ENCODE peak calls at places on chromosomes 3 and 15, in eight cellular contexts. One of them, this sample, is unnamed.

GRCh38 chr3:49001155-49001554 is 6.0 kb upstream of the WDR6 start:
- DNase-seq in GM19239: no peak
- DNase-seq in NCI-H1930: no peak
- DNase-seq in anterior cingulate cortex: no peak
- DNase-seq in SJSA1: no peak
- DNase-seq in germinal center: no peak
- DNase-seq in lung: no peak
- DNase-seq in stimulated activated naive CD8-positive, alpha-beta T cell treated with anti-CD3 and anti-CD28 coated beads, Interleukin-15, Interleukin-2, amounts not matched to agents 100 U/mL and 50 U/mL, for 24 hours: no peak
- DNase-seq in this sample: no peak

GRCh38 chr3:128572644-128573105 is 77.9 kb downstream of the RPN1 start:
- DNase-seq in GM19239: peak; percentile 37
- DNase-seq in NCI-H1930: no peak
- DNase-seq in anterior cingulate cortex: no peak
- DNase-seq in SJSA1: peak; percentile 12
- DNase-seq in germinal center: peak; percentile 30
- DNase-seq in lung: no peak
- DNase-seq in stimulated activated naive CD8-positive, alpha-beta T cell treated with anti-CD3 and anti-CD28 coated beads, Interleukin-15, Interleukin-2, amounts not matched to agents 100 U/mL and 50 U/mL, for 24 hours: peak; percentile 72
- DNase-seq in this sample: no peak

GRCh38 chr3:66372681-66373350 is 128.0 kb downstream of the LRIG1 start:
- DNase-seq in GM19239: no peak
- DNase-seq in NCI-H1930: peak; percentile 5
- DNase-seq in anterior cingulate cortex: no peak
- DNase-seq in SJSA1: peak; percentile 28
- DNase-seq in germinal center: no peak
- DNase-seq in lung: no peak
- DNase-seq in stimulated activated naive CD8-positive, alpha-beta T cell treated with anti-CD3 and anti-CD28 coated beads, Interleukin-15, Interleukin-2, amounts not matched to agents 100 U/mL and 50 U/mL, for 24 hours: no peak
- DNase-seq in this sample: no peak

GRCh38 chr3:149519912-149520311 is 45.4 kb downstream of the TM4SF4 start:
- DNase-seq in GM19239: no peak
- DNase-seq in NCI-H1930: no peak
- DNase-seq in anterior cingulate cortex: no peak
- DNase-seq in SJSA1: no peak
- DNase-seq in germinal center: no peak
- DNase-seq in lung: no peak
- DNase-seq in stimulated activated naive CD8-positive, alpha-beta T cell treated with anti-CD3 and anti-CD28 coated beads, Interleukin-15, Interleukin-2, amounts not matched to agents 100 U/mL and 50 U/mL, for 24 hours: no peak
- DNase-seq in this sample: no peak

GRCh38 chr15:72168131-72168825 is 29.3 kb downstream of the GRAMD2A start:
- DNase-seq in GM19239: no peak
- DNase-seq in NCI-H1930: no peak
- DNase-seq in anterior cingulate cortex: no peak
- DNase-seq in SJSA1: no peak
- DNase-seq in germinal center: no peak
- DNase-seq in lung: no peak
- DNase-seq in stimulated activated naive CD8-positive, alpha-beta T cell treated with anti-CD3 and anti-CD28 coated beads, Interleukin-15, Interleukin-2, amounts not matched to agents 100 U/mL and 50 U/mL, for 24 hours: no peak
- DNase-seq in this sample: peak; percentile 87

GRCh38 chr3:195909645-195910498 is 1.5 kb upstream of the TNK2 start:
- DNase-seq in GM19239: peak; percentile 94
- DNase-seq in NCI-H1930: peak; percentile 80
- DNase-seq in anterior cingulate cortex: peak; percentile 26
- DNase-seq in SJSA1: peak; percentile 46
- DNase-seq in germinal center: peak; percentile 99
- DNase-seq in lung: peak; percentile 82
- DNase-seq in stimulated activated naive CD8-positive, alpha-beta T cell treated with anti-CD3 and anti-CD28 coated beads, Interleukin-15, Interleukin-2, amounts not matched to agents 100 U/mL and 50 U/mL, for 24 hours: peak; percentile 91
- DNase-seq in this sample: peak; percentile 80

GRCh38 chr3:191380001-191380400 is 49.7 kb upstream of the UTS2B start:
- DNase-seq in GM19239: no peak
- DNase-seq in NCI-H1930: no peak
- DNase-seq in anterior cingulate cortex: no peak
- DNase-seq in SJSA1: no peak
- DNase-seq in germinal center: no peak
- DNase-seq in lung: no peak
- DNase-seq in stimulated activated naive CD8-positive, alpha-beta T cell treated with anti-CD3 and anti-CD28 coated beads, Interleukin-15, Interleukin-2, amounts not matched to agents 100 U/mL and 50 U/mL, for 24 hours: no peak
- DNase-seq in this sample: no peak

GRCh38 chr3:137420198-137420995 is 343.7 kb upstream of the SOX14 start:
- DNase-seq in GM19239: no peak
- DNase-seq in NCI-H1930: no peak
- DNase-seq in anterior cingulate cortex: no peak
- DNase-seq in SJSA1: no peak
- DNase-seq in germinal center: no peak
- DNase-seq in lung: no peak
- DNase-seq in stimulated activated naive CD8-positive, alpha-beta T cell treated with anti-CD3 and anti-CD28 coated beads, Interleukin-15, Interleukin-2, amounts not matched to agents 100 U/mL and 50 U/mL, for 24 hours: no peak
- DNase-seq in this sample: no peak

GRCh38 chr3:155745795-155746550 is 1.1 kb upstream of the PLCH1 start:
- DNase-seq in GM19239: no peak
- DNase-seq in NCI-H1930: peak; percentile 42
- DNase-seq in anterior cingulate cortex: no peak
- DNase-seq in SJSA1: no peak
- DNase-seq in germinal center: no peak
- DNase-seq in lung: peak; percentile 41
- DNase-seq in stimulated activated naive CD8-positive, alpha-beta T cell treated with anti-CD3 and anti-CD28 coated beads, Interleukin-15, Interleukin-2, amounts not matched to agents 100 U/mL and 50 U/mL, for 24 hours: no peak
- DNase-seq in this sample: no peak

GRCh38 chr3:121574449-121574848 is 6.7 kb downstream of the ARGFX start:
- DNase-seq in GM19239: no peak
- DNase-seq in NCI-H1930: peak; percentile 1
- DNase-seq in anterior cingulate cortex: no peak
- DNase-seq in SJSA1: no peak
- DNase-seq in germinal center: no peak
- DNase-seq in lung: no peak
- DNase-seq in stimulated activated naive CD8-positive, alpha-beta T cell treated with anti-CD3 and anti-CD28 coated beads, Interleukin-15, Interleukin-2, amounts not matched to agents 100 U/mL and 50 U/mL, for 24 hours: no peak
- DNase-seq in this sample: peak; percentile 42

GRCh38 chr3:31377045-31377642 is 155.6 kb upstream of the STT3B start:
- DNase-seq in GM19239: no peak
- DNase-seq in NCI-H1930: no peak
- DNase-seq in anterior cingulate cortex: no peak
- DNase-seq in SJSA1: peak; percentile 50
- DNase-seq in germinal center: no peak
- DNase-seq in lung: peak; percentile 65
- DNase-seq in stimulated activated naive CD8-positive, alpha-beta T cell treated with anti-CD3 and anti-CD28 coated beads, Interleukin-15, Interleukin-2, amounts not matched to agents 100 U/mL and 50 U/mL, for 24 hours: peak; percentile 9
- DNase-seq in this sample: peak; percentile 93

GRCh38 chr3:101185341-101185740 is 135.0 kb downstream of the IMPG2 start:
- DNase-seq in GM19239: no peak
- DNase-seq in NCI-H1930: no peak
- DNase-seq in anterior cingulate cortex: no peak
- DNase-seq in SJSA1: no peak
- DNase-seq in germinal center: no peak
- DNase-seq in lung: no peak
- DNase-seq in stimulated activated naive CD8-positive, alpha-beta T cell treated with anti-CD3 and anti-CD28 coated beads, Interleukin-15, Interleukin-2, amounts not matched to agents 100 U/mL and 50 U/mL, for 24 hours: no peak
- DNase-seq in this sample: no peak

GRCh38 chr3:117695321-117695720 is 985.7 kb downstream of the TUSC7 start:
- DNase-seq in GM19239: no peak
- DNase-seq in NCI-H1930: no peak
- DNase-seq in anterior cingulate cortex: no peak
- DNase-seq in SJSA1: peak; percentile 23
- DNase-seq in germinal center: no peak
- DNase-seq in lung: no peak
- DNase-seq in stimulated activated naive CD8-positive, alpha-beta T cell treated with anti-CD3 and anti-CD28 coated beads, Interleukin-15, Interleukin-2, amounts not matched to agents 100 U/mL and 50 U/mL, for 24 hours: no peak
- DNase-seq in this sample: no peak

GRCh38 chr3:126926684-126927404 is 56.1 kb upstream of the PLXNA1 start:
- DNase-seq in GM19239: no peak
- DNase-seq in NCI-H1930: no peak
- DNase-seq in anterior cingulate cortex: no peak
- DNase-seq in SJSA1: peak; percentile 62
- DNase-seq in germinal center: no peak
- DNase-seq in lung: peak; percentile 57
- DNase-seq in stimulated activated naive CD8-positive, alpha-beta T cell treated with anti-CD3 and anti-CD28 coated beads, Interleukin-15, Interleukin-2, amounts not matched to agents 100 U/mL and 50 U/mL, for 24 hours: no peak
- DNase-seq in this sample: peak; percentile 68

GRCh38 chr15:75718326-75718725 is 5.7 kb upstream of the CSPG4 start:
- DNase-seq in GM19239: no peak
- DNase-seq in NCI-H1930: no peak
- DNase-seq in anterior cingulate cortex: no peak
- DNase-seq in SJSA1: no peak
- DNase-seq in germinal center: no peak
- DNase-seq in lung: no peak
- DNase-seq in stimulated activated naive CD8-positive, alpha-beta T cell treated with anti-CD3 and anti-CD28 coated beads, Interleukin-15, Interleukin-2, amounts not matched to agents 100 U/mL and 50 U/mL, for 24 hours: no peak
- DNase-seq in this sample: peak; percentile 36

GRCh38 chr15:75647370-75648155 is at the start of gene SNX33:
- DNase-seq in GM19239: peak; percentile 57
- DNase-seq in NCI-H1930: peak; percentile 55
- DNase-seq in anterior cingulate cortex: no peak
- DNase-seq in SJSA1: peak; percentile 77
- DNase-seq in germinal center: peak; percentile 61
- DNase-seq in lung: peak; percentile 80
- DNase-seq in stimulated activated naive CD8-positive, alpha-beta T cell treated with anti-CD3 and anti-CD28 coated beads, Interleukin-15, Interleukin-2, amounts not matched to agents 100 U/mL and 50 U/mL, for 24 hours: peak; percentile 73
- DNase-seq in this sample: peak; percentile 84

GRCh38 chr15:63600001-63600645 is 2.9 kb downstream of the FBXL22 start:
- DNase-seq in GM19239: no peak
- DNase-seq in NCI-H1930: no peak
- DNase-seq in anterior cingulate cortex: peak; percentile 12
- DNase-seq in SJSA1: peak; percentile 19
- DNase-seq in germinal center: no peak
- DNase-seq in lung: no peak
- DNase-seq in stimulated activated naive CD8-positive, alpha-beta T cell treated with anti-CD3 and anti-CD28 coated beads, Interleukin-15, Interleukin-2, amounts not matched to agents 100 U/mL and 50 U/mL, for 24 hours: peak; percentile 33
- DNase-seq in this sample: no peak

GRCh38 chr3:42013652-42014442 is 51.9 kb upstream of the ULK4 start:
- DNase-seq in GM19239: no peak
- DNase-seq in NCI-H1930: no peak
- DNase-seq in anterior cingulate cortex: no peak
- DNase-seq in SJSA1: peak; percentile 23
- DNase-seq in germinal center: peak; percentile 53
- DNase-seq in lung: peak; percentile 30
- DNase-seq in stimulated activated naive CD8-positive, alpha-beta T cell treated with anti-CD3 and anti-CD28 coated beads, Interleukin-15, Interleukin-2, amounts not matched to agents 100 U/mL and 50 U/mL, for 24 hours: peak; percentile 52
- DNase-seq in this sample: no peak

GRCh38 chr15:64333986-64334385 is 22.0 kb downstream of the CSNK1G1 start:
- DNase-seq in GM19239: no peak
- DNase-seq in NCI-H1930: no peak
- DNase-seq in anterior cingulate cortex: no peak
- DNase-seq in SJSA1: no peak
- DNase-seq in germinal center: no peak
- DNase-seq in lung: no peak
- DNase-seq in stimulated activated naive CD8-positive, alpha-beta T cell treated with anti-CD3 and anti-CD28 coated beads, Interleukin-15, Interleukin-2, amounts not matched to agents 100 U/mL and 50 U/mL, for 24 hours: no peak
- DNase-seq in this sample: peak; percentile 48

GRCh38 chr3:110420158-110420641 is 651.4 kb upstream of the NECTIN3 start:
- DNase-seq in GM19239: no peak
- DNase-seq in NCI-H1930: no peak
- DNase-seq in anterior cingulate cortex: no peak
- DNase-seq in SJSA1: peak; percentile 97
- DNase-seq in germinal center: no peak
- DNase-seq in lung: no peak
- DNase-seq in stimulated activated naive CD8-positive, alpha-beta T cell treated with anti-CD3 and anti-CD28 coated beads, Interleukin-15, Interleukin-2, amounts not matched to agents 100 U/mL and 50 U/mL, for 24 hours: no peak
- DNase-seq in this sample: peak; percentile 51

GRCh38 chr3:185779461-185779860 is 45.4 kb downstream of the IGF2BP2 start:
- DNase-seq in GM19239: no peak
- DNase-seq in NCI-H1930: no peak
- DNase-seq in anterior cingulate cortex: no peak
- DNase-seq in SJSA1: peak; percentile 55
- DNase-seq in germinal center: no peak
- DNase-seq in lung: no peak
- DNase-seq in stimulated activated naive CD8-positive, alpha-beta T cell treated with anti-CD3 and anti-CD28 coated beads, Interleukin-15, Interleukin-2, amounts not matched to agents 100 U/mL and 50 U/mL, for 24 hours: no peak
- DNase-seq in this sample: no peak

GRCh38 chr15:75749820-75750219 is 37.2 kb upstream of the CSPG4 start:
- DNase-seq in GM19239: no peak
- DNase-seq in NCI-H1930: no peak
- DNase-seq in anterior cingulate cortex: no peak
- DNase-seq in SJSA1: no peak
- DNase-seq in germinal center: no peak
- DNase-seq in lung: no peak
- DNase-seq in stimulated activated naive CD8-positive, alpha-beta T cell treated with anti-CD3 and anti-CD28 coated beads, Interleukin-15, Interleukin-2, amounts not matched to agents 100 U/mL and 50 U/mL, for 24 hours: no peak
- DNase-seq in this sample: no peak

GRCh38 chr3:66473637-66474036 is 27.2 kb downstream of the LRIG1 start:
- DNase-seq in GM19239: no peak
- DNase-seq in NCI-H1930: no peak
- DNase-seq in anterior cingulate cortex: no peak
- DNase-seq in SJSA1: no peak
- DNase-seq in germinal center: no peak
- DNase-seq in lung: no peak
- DNase-seq in stimulated activated naive CD8-positive, alpha-beta T cell treated with anti-CD3 and anti-CD28 coated beads, Interleukin-15, Interleukin-2, amounts not matched to agents 100 U/mL and 50 U/mL, for 24 hours: peak; percentile 43
- DNase-seq in this sample: no peak

GRCh38 chr3:126310816-126311215 is 46.4 kb downstream of the KLF15 start:
- DNase-seq in GM19239: no peak
- DNase-seq in NCI-H1930: no peak
- DNase-seq in anterior cingulate cortex: no peak
- DNase-seq in SJSA1: no peak
- DNase-seq in germinal center: no peak
- DNase-seq in lung: no peak
- DNase-seq in stimulated activated naive CD8-positive, alpha-beta T cell treated with anti-CD3 and anti-CD28 coated beads, Interleukin-15, Interleukin-2, amounts not matched to agents 100 U/mL and 50 U/mL, for 24 hours: no peak
- DNase-seq in this sample: no peak

GRCh38 chr3:138078901-138079344 is 36.5 kb downstream of the DZIP1L start:
- DNase-seq in GM19239: no peak
- DNase-seq in NCI-H1930: no peak
- DNase-seq in anterior cingulate cortex: no peak
- DNase-seq in SJSA1: peak; percentile 53
- DNase-seq in germinal center: no peak
- DNase-seq in lung: no peak
- DNase-seq in stimulated activated naive CD8-positive, alpha-beta T cell treated with anti-CD3 and anti-CD28 coated beads, Interleukin-15, Interleukin-2, amounts not matched to agents 100 U/mL and 50 U/mL, for 24 hours: no peak
- DNase-seq in this sample: peak; percentile 99

GRCh38 chr3:48215019-48215418 is 8.3 kb upstream of the CAMP start:
- DNase-seq in GM19239: no peak
- DNase-seq in NCI-H1930: no peak
- DNase-seq in anterior cingulate cortex: no peak
- DNase-seq in SJSA1: no peak
- DNase-seq in germinal center: no peak
- DNase-seq in lung: no peak
- DNase-seq in stimulated activated naive CD8-positive, alpha-beta T cell treated with anti-CD3 and anti-CD28 coated beads, Interleukin-15, Interleukin-2, amounts not matched to agents 100 U/mL and 50 U/mL, for 24 hours: no peak
- DNase-seq in this sample: no peak

GRCh38 chr3:141331370-141332318 is 36.7 kb upstream of the ZBTB38 start:
- DNase-seq in GM19239: no peak
- DNase-seq in NCI-H1930: no peak
- DNase-seq in anterior cingulate cortex: no peak
- DNase-seq in SJSA1: peak; percentile 65
- DNase-seq in germinal center: no peak
- DNase-seq in lung: peak; percentile 51
- DNase-seq in stimulated activated naive CD8-positive, alpha-beta T cell treated with anti-CD3 and anti-CD28 coated beads, Interleukin-15, Interleukin-2, amounts not matched to agents 100 U/mL and 50 U/mL, for 24 hours: no peak
- DNase-seq in this sample: peak; percentile 89

GRCh38 chr3:129016366-129016724 is 15.2 kb downstream of the EFCC1 start:
- DNase-seq in GM19239: no peak
- DNase-seq in NCI-H1930: no peak
- DNase-seq in anterior cingulate cortex: no peak
- DNase-seq in SJSA1: no peak
- DNase-seq in germinal center: peak; percentile 85
- DNase-seq in lung: no peak
- DNase-seq in stimulated activated naive CD8-positive, alpha-beta T cell treated with anti-CD3 and anti-CD28 coated beads, Interleukin-15, Interleukin-2, amounts not matched to agents 100 U/mL and 50 U/mL, for 24 hours: peak; percentile 63
- DNase-seq in this sample: no peak

This sample was measured in mammary epithelial cell.